ENCODE peak calls at places on chromosomes 1 and 21, in five cellular contexts. R is nucleus accumbens; B is transverse colon; P is A172; X is activated naive CD4-positive, alpha-beta T cell treated with anti-CD3 and anti-CD28 coated beads, Interleukin-2, amount 50 U/mL, for 16 hours. G is an unnamed sample.

GRCh38 chr21:29372063-29372802 is 73.5 kb downstream of the BACH1 start:
- DNase-seq in B (peak), R (peak), P (peak), X (peak), G (peak)

GRCh38 chr1:4755301-4756183 is 101.1 kb downstream of the AJAP1 start:
- DNase-seq in R (no peak), X (no peak), B (no peak), P (no peak), G (no peak)

GRCh38 chr1:173042806-173043205 is 7.9 kb downstream of the TNFSF18 start:
- DNase-seq in B (no peak), R (no peak), X (no peak), P (peak), G (no peak)

GRCh38 chr1:59570524-59570923 is 244.2 kb upstream of the HOOK1 start:
- DNase-seq in P (peak), X (no peak), R (no peak), B (peak), G (no peak)

GRCh38 chr1:11134352-11135266 is 34.9 kb upstream of the EXOSC10 start:
- DNase-seq in X (no peak), B (no peak), P (peak), R (no peak), G (no peak)

GRCh38 chr1:113943028-113943811 is 14.1 kb downstream of the HIPK1 start:
- DNase-seq in R (no peak), P (no peak), B (no peak), X (no peak), G (no peak)

GRCh38 chr1:247111636-247112478 is 7.7 kb upstream of the ZNF669 start:
- DNase-seq in B (peak), P (no peak), X (no peak), R (peak), G (peak)

GRCh38 chr21:28385845-28386244 is 606.8 kb downstream of the LTN1 start:
- DNase-seq in B (no peak), P (no peak), X (no peak), R (no peak), G (no peak)

GRCh38 chr1:30083800-30084464 is 639.5 kb downstream of the MATN1 start:
- DNase-seq in P (peak), R (no peak), X (no peak), B (no peak), G (no peak)

GRCh38 chr1:182428043-182428442 is 21.9 kb upstream of the RGSL1 start:
- DNase-seq in X (no peak), P (no peak), R (no peak), B (no peak), G (no peak)

GRCh38 chr1:160108888-160109662 is 6.5 kb upstream of the ATP1A2 start:
- DNase-seq in X (peak), P (peak), B (no peak), R (peak), G (no peak)

GRCh38 chr1:202501281-202501680 is 152.8 kb downstream of the PPP1R12B start:
- DNase-seq in X (no peak), B (no peak), P (peak), R (no peak), G (peak)

GRCh38 chr1:23303524-23303923 is 40.6 kb downstream of the HNRNPR start:
- DNase-seq in X (no peak), P (no peak), R (no peak), B (no peak), G (no peak)

GRCh38 chr1:211320980-211321379 is 5.7 kb upstream of the TRAF5 start:
- DNase-seq in P (peak), X (no peak), R (no peak), B (no peak), G (no peak)

GRCh38 chr1:30165116-30165515 is 558.3 kb downstream of the MATN1 start:
- DNase-seq in B (no peak), P (no peak), R (no peak), X (no peak), G (no peak)

GRCh38 chr1:173413271-173413707 is 63.8 kb upstream of the PRDX6 start:
- DNase-seq in X (no peak), B (no peak), R (no peak), P (no peak), G (no peak)

GRCh38 chr1:9388628-9389184 is 96.0 kb downstream of the SPSB1 start:
- DNase-seq in B (peak), P (peak), R (peak), X (no peak), G (no peak)

GRCh38 chr1:186340772-186341171 is 34.3 kb downstream of the TPR start:
- DNase-seq in X (no peak), P (no peak), R (no peak), B (no peak), G (no peak)

GRCh38 chr1:232725303-232726047 is 79.7 kb upstream of the MAP10 start:
- DNase-seq in R (no peak), X (no peak), P (peak), B (no peak), G (no peak)